ENCODE peak calls at places on chromosomes 11 and 22, in five cellular contexts. X is GM12865, T is AG10803, R is lower lobe of right lung, V is gastrocnemius medialis. F is an unnamed sample.

GRCh38 chr22:20013382-20013871 is 3.2 kb downstream of the ARVCF start:
- DNase-seq in V (peak), T (peak), X (peak), R (peak), F (peak)

GRCh38 chr11:95924414-95924760 is 480 bp upstream of the MTMR2 start:
- DNase-seq in V (no peak), X (no peak), T (peak), R (no peak), F (peak)

GRCh38 chr22:46764140-46764680 is 1.8 kb downstream of the TBC1D22A start:
- DNase-seq in T (no peak), X (peak), V (no peak), R (no peak), F (no peak)

GRCh38 chr11:115941481-115941993 is 437.3 kb upstream of the CADM1 start:
- DNase-seq in R (peak), V (peak), T (no peak), X (peak), F (peak)

GRCh38 chr11:2933376-2934056 is 4.3 kb upstream of the PHLDA2 start:
- DNase-seq in T (peak), X (peak), R (peak), V (peak), F (peak)

GRCh38 chr11:33956611-33957010 is 64.7 kb upstream of the LMO2 start:
- DNase-seq in X (no peak), V (no peak), R (no peak), T (no peak), F (no peak)

GRCh38 chr22:37018815-37019308 is 385 bp downstream of the TST start:
- DNase-seq in R (peak), V (peak), X (no peak), T (peak), F (peak)

GRCh38 chr11:69718147-69718546 is 14.3 kb upstream of the FGF19 start:
- DNase-seq in V (no peak), T (no peak), R (no peak), X (peak), F (peak)

GRCh38 chr11:36594316-36594989 is at the start of gene IFTAP:
- DNase-seq in V (peak), X (no peak), R (peak), T (peak), F (peak)

GRCh38 chr11:134749040-134749586 is 337.1 kb upstream of the B3GAT1 start:
- DNase-seq in T (no peak), X (no peak), R (no peak), V (no peak), F (no peak)

GRCh38 chr22:49368976-49369725 is 458.5 kb downstream of the BRD1 start:
- DNase-seq in R (peak), X (no peak), T (no peak), V (no peak), F (no peak)

GRCh38 chr11:120089036-120090001 is 48.6 kb downstream of the TRIM29 start:
- DNase-seq in V (no peak), T (no peak), X (no peak), R (no peak), F (no peak)

GRCh38 chr11:96228472-96228871 is 114.5 kb downstream of the MAML2 start:
- DNase-seq in V (peak), X (no peak), R (peak), T (peak), F (peak)

GRCh38 chr11:61766353-61766841 is 14.0 kb downstream of the MYRF start:
- DNase-seq in X (no peak), V (no peak), R (peak), T (no peak), F (peak)

GRCh38 chr11:7759010-7759409 is 37.7 kb downstream of the OR5P2 start:
- DNase-seq in X (peak), T (no peak), V (no peak), R (no peak), F (no peak)

GRCh38 chr22:33823552-33823951 is 96.7 kb downstream of the LARGE1 start:
- DNase-seq in V (peak), T (no peak), R (no peak), X (no peak), F (peak)

GRCh38 chr11:121964591-121964990 is 151.4 kb downstream of the BLID start:
- DNase-seq in T (peak), R (no peak), X (no peak), V (peak), F (peak)

DNA sequence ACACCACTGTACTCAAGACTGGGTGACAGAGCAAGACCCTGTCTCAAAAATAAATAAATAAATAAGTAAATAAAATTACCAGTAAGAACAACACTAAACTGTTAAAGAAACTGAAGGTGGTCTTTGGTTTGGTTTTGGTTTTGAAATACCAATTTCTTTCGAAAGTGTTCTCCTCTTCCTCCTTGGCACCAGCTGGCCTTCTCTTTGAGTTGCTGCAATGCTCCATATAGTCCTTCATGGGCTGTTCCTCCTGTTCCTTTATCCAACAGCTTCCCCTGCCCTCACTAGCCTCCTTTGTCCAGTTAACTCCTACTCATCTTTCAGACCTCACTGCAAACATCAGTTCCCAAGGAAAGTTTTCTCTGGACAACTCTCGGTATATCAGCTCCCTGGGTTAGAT is 5.0 kb upstream of the UVRAG start:
- DNase-seq in R (no peak), V (no peak), X (no peak), T (no peak), F (no peak)
- H3K4me3 ChIP-seq in R (no peak), V (no peak), X (no peak), T (no peak), F (no peak)

GRCh38 chr22:38940985-38941384 is 16.4 kb upstream of the APOBEC3A start:
- DNase-seq in V (no peak), T (no peak), X (peak), R (no peak), F (no peak)

GRCh38 chr22:38937541-38937940 is 19.9 kb upstream of the APOBEC3A start:
- DNase-seq in T (no peak), R (no peak), X (no peak), V (no peak), F (no peak)

GRCh38 chr22:38937036-38937435 is 20.4 kb upstream of the APOBEC3A start:
- DNase-seq in V (no peak), X (no peak), R (no peak), T (no peak), F (no peak)

GRCh38 chr22:38938221-38938620 is 19.2 kb upstream of the APOBEC3A start:
- DNase-seq in X (no peak), R (no peak), V (no peak), T (no peak), F (no peak)

DNA sequence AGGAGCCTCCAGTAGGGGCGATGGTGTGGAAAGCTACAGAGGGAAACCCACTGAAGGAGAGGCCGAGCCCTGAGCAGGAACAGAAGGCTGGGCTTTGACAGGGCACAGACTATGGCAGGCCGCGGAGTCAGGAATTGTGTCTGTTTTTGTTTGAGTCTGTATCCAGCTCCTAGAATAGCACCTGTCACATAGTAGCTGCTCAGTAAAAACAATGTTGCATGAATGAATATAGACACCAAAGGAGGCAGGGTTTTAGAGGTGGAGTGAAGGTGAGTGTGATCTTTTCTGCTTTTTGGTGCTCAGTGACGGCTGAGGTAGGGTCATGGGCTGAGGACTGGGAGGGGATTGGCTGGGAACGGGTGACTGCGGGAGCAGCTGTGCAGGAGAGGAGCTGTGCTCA is 18.5 kb upstream of the APOBEC3A start:
- DNase-seq in T (no peak), X (no peak), R (no peak), V (no peak), F (no peak)
- TF ChIP-seq CTCF in T (no peak), X (no peak), R (no peak), V (no peak), F (no peak)

GRCh38 chr11:63681208-63682044 is at the start of gene RTN3:
- DNase-seq in R (peak), X (peak), V (peak), T (peak), F (peak)

GRCh38 chr11:63682045-63682915 is 980 bp downstream of the RTN3 start:
- DNase-seq in X (peak), V (no peak), T (no peak), R (peak), F (peak)

GRCh38 chr11:63680842-63681207 is 475 bp upstream of the RTN3 start:
- DNase-seq in V (no peak), T (no peak), X (peak), R (no peak), F (no peak)

GRCh38 chr11:63686912-63687311 is 5.6 kb downstream of the RTN3 start:
- DNase-seq in V (no peak), R (no peak), X (no peak), T (no peak), F (no peak)

DNA sequence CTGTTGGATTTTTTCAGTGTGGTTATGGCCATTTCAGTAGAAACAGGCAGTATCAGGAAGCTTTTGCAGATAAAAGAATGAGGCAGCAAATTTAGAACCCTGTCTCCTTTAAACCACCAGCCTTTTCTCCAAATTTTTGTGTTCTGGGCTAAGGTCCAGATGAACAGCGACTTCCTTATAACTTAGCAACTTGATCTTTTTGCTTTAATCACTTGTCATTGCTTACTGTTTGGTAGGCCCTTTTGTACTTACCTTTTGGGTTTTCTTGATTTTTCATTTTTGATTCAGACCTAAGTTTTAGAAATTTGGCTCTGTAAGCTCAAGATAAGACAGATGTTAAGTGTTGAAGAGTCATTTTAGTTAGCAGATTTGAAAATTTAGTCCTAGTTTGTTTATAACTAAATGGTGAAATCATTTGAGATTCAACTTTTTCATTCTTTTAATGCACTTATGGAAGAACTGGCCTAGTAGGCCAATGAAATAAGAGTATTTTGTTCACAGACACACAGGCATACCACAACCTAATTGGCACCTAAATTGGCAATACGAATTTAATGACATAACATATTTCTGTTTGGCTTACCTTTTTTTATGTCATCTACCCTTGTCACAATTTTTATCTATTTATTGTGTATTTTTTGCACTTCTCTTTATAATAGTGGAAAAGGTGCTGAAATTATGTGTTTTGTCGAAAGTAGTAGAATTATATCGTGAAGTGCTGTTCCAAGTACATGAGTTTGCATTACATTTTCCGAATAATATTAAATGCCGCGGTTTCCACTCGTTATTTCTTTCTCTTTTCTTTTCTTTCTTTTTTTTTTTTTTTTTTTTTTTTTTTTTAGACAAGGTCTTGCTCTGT is 2.1 kb downstream of the RTN3 start:
- DNase-seq in X (no peak), R (no peak), T (peak), V (no peak), F (peak)
- H3K4me3 ChIP-seq in X (peak), R (peak), T (peak), V (no peak), F (peak)

DNA sequence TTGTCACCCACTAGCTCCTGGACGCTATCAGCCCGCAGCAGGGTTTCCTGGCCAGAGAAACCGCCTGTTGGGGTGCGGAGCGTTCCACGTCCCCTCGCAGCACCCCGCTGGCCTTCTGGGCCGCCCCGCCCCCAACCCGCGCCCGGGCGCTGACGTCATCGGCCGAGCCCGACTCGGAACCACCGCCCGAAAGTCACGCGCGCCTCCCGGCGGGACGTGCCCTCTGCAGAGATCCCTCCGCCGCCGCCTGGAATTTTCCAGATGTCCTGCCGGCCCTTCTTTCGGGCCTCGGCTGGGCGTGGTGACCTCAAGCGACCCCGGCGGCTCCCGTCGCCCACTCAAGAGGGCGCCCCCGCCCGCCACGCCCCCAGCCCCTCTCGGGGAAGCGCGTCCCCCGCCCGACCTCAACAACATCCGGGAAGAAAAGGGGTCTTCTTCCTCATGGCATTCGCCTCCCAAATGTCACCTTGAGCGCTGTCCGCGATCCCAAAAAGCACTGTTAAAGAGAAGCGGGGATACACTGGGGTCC is 430 bp upstream of the NEAT1 start:
- DNase-seq in T (peak), V (peak), X (peak), R (peak), F (peak)
- TF ChIP-seq CTCF in T (no peak), V (no peak), X (no peak), R (no peak), F (no peak)

DNA sequence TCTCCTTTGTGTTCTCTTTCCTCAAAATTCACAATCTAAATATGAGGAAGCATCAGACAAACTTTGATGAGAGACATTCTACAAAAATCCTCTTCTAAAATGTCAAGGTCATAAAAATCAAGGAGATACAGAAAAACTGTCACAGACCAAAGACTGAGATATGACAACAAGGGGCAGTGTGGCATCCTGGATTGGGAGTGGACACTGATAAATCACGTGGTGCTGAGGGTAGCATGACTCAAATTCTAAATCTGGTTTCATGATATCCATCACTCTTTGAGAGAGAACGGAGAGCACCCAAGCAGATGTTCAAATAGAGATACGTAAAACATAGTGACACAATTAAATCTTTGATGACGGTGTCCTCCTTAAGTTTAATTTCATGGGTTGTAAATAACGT is 13.0 kb upstream of the CARD18 start:
- DNase-seq in V (no peak), T (no peak), X (no peak), R (no peak), F (no peak)
- H3K4me3 ChIP-seq in V (no peak), T (no peak), X (no peak), R (no peak), F (no peak)

F was measured in fibroblast of villous mesenchyme.